ENCODE peak calls at places on chromosomes 3 and 15, in four cellular contexts. Q, X, M and Y are unnamed samples.
A peak's percentile ranks its signal among the peaks of the same experiment; 100 is the strongest.

GRCh38 chr3:188947401-188947982 is 224.3 kb upstream of the TPRG1 start:
- DNase-seq in M (no peak), Q (no peak), X (peak; percentile 11), Y (no peak)

GRCh38 chr3:168250415-168250861 is 154.7 kb upstream of the GOLIM4 start:
- DNase-seq in Q (no peak), X (no peak), M (no peak), Y (no peak)

GRCh38 chr3:48405343-48405881 is 24.5 kb downstream of the PLXNB1 start:
- DNase-seq in Q (no peak), M (no peak), X (no peak), Y (no peak)

GRCh38 chr15:42749266-42749665 is 12.3 kb upstream of the CDAN1 start:
- DNase-seq in M (no peak), Q (no peak), X (no peak), Y (no peak)

GRCh38 chr3:194573680-194574437 is 59.4 kb downstream of the TMEM44 start:
- DNase-seq in Q (peak; percentile 56), M (no peak), X (peak; percentile 70), Y (no peak)

GRCh38 chr3:120560304-120561250 is 35.6 kb upstream of the NDUFB4 start:
- DNase-seq in Q (no peak), M (no peak), X (no peak), Y (no peak)

GRCh38 chr3:104519968-104520655 is 846.6 kb upstream of the ALCAM start:
- DNase-seq in M (peak; percentile 57), X (no peak), Q (no peak), Y (no peak)

GRCh38 chr3:190131329-190131728 is 10.6 kb upstream of the P3H2 start:
- DNase-seq in X (no peak), M (no peak), Q (no peak), Y (no peak)

GRCh38 chr15:69096197-69096596 is 64.2 kb upstream of the GLCE start:
- DNase-seq in X (no peak), Q (no peak), M (no peak), Y (no peak)

GRCh38 chr15:73231661-73232443 is 136.9 kb downstream of the HCN4 start:
- DNase-seq in X (no peak), M (no peak), Q (no peak), Y (no peak)

GRCh38 chr15:49832421-49832980 is 211.7 kb downstream of the DTWD1 start:
- DNase-seq in M (no peak), Q (no peak), X (peak; percentile 11), Y (peak; percentile 24)

GRCh38 chr3:128133273-128133883 is 9.8 kb upstream of the RUVBL1 start:
- DNase-seq in X (peak; percentile 56), M (no peak), Q (no peak), Y (peak; percentile 48)

GRCh38 chr3:197889204-197889930 is 60.6 kb upstream of the RPL35A start:
- DNase-seq in Q (no peak), M (no peak), X (no peak), Y (no peak)

GRCh38 chr15:63946524-63947065 is 99.7 kb downstream of the DAPK2 start:
- DNase-seq in Q (no peak), X (no peak), M (no peak), Y (no peak)

GRCh38 chr3:20511863-20512262 is 325.9 kb upstream of the SGO1 start:
- DNase-seq in Q (peak; percentile 2), M (no peak), X (peak; percentile 60), Y (no peak)

GRCh38 chr3:20510396-20510795 is 324.4 kb upstream of the SGO1 start:
- DNase-seq in X (no peak), Q (no peak), M (no peak), Y (no peak)

DNA sequence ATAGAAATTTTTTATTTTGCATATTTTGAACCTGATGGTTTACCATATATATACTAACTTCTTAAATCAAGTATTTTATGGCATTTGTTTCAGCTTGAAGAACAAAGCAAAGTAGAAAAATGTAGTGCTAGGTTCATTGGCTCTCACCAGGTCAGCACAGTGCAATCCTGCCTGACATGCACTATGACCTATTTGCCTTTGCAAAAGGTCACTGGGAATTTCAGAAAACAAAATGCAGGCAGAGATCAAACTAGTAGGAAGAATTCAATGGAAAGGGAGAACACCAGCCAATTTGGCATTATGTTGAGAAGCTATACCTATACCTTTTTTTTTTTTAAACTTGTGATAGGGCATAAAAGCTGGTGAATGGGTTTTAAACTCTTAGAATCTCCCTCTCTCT is 329.8 kb upstream of the SGO1 start:
- DNase-seq in Q (no peak), M (no peak), X (no peak), Y (no peak)
- TF ChIP-seq SPI1 in Q (no peak), M (no peak), X (no peak), Y (no peak)

GRCh38 chr15:84798436-84798946 is 18.7 kb upstream of the ALPK3 start:
- DNase-seq in M (no peak), X (no peak), Q (no peak), Y (no peak)

GRCh38 chr15:84797212-84797611 is 19.9 kb upstream of the ALPK3 start:
- DNase-seq in M (no peak), X (no peak), Q (no peak), Y (no peak)

GRCh38 chr15:84800365-84800806 is 16.8 kb upstream of the ALPK3 start:
- DNase-seq in M (no peak), Q (no peak), X (no peak), Y (no peak)

GRCh38 chr15:84797801-84798200 is 19.4 kb upstream of the ALPK3 start:
- DNase-seq in X (no peak), Q (no peak), M (no peak), Y (no peak)

GRCh38 chr15:84799511-84800187 is 17.5 kb upstream of the ALPK3 start:
- DNase-seq in Q (no peak), M (no peak), X (no peak), Y (no peak)
- TF ChIP-seq SPI1 in Q (no peak), M (no peak), X (no peak), Y (no peak)

GRCh38 chr3:27073903-27074302 is 295.3 kb downstream of the NEK10 start:
- DNase-seq in M (no peak), Q (no peak), X (no peak), Y (no peak)

GRCh38 chr3:27078246-27078913 is 290.8 kb downstream of the NEK10 start:
- DNase-seq in X (no peak), M (no peak), Q (no peak), Y (no peak)

GRCh38 chr3:27076815-27077630 is 292.2 kb downstream of the NEK10 start:
- DNase-seq in X (no peak), Q (no peak), M (no peak), Y (no peak)

DNA sequence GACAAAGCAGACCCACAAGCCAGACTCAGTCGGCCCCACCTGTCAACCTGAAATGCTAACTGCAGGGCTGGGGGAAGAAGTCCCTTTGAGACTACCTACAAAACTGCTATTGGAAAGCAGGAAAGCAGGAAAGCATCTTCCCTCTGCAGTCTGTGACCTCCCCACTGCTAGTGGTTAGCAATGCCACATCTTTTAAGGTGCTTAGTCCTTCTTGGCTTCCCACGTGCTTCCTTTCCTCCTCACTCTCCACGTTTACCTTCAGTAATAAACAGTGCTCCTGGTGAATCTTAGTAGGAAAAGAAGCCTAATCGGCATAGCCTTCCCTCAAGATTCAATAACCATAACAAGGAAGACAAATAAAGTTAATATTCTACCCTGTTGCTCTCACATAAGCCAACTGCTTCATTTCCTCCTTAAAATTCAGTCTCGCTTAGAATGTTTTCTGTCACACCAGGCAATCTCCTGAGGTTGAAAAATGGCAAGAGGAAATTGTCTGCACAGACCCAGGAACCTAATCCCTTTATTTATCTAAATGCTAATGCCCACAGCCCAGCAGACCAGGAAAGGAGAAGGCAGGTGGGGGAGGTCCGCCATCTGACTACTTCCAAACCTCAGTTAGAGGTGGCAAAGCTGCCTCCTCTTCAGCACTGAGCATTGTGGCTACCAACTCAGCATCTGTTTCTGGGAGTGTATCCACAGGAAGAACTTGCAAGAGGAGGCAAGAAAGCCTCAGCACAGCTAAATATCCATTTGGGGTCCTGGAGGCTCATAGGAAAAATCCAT is 296.0 kb downstream of the NEK10 start:
- DNase-seq in X (no peak), Q (no peak), M (no peak), Y (no peak)
- TF ChIP-seq SPI1 in X (no peak), Q (no peak), M (no peak), Y (no peak)

GRCh38 chr15:75194397-75194796 is 7.3 kb upstream of the C15orf39 start:
- DNase-seq in X (no peak), M (no peak), Q (no peak), Y (no peak)

GRCh38 chr15:75195122-75195765 is 6.4 kb upstream of the C15orf39 start:
- DNase-seq in X (no peak), Q (no peak), M (no peak), Y (no peak)

GRCh38 chr15:75193976-75194375 is 7.7 kb upstream of the C15orf39 start:
- DNase-seq in Q (no peak), X (no peak), M (no peak), Y (no peak)

GRCh38 chr15:75197062-75197630 is 4.5 kb upstream of the C15orf39 start:
- DNase-seq in X (no peak), M (no peak), Q (no peak), Y (no peak)

GRCh38 chr15:75195766-75196241 is 5.9 kb upstream of the C15orf39 start:
- DNase-seq in X (no peak), Q (no peak), M (no peak), Y (no peak)
- TF ChIP-seq SPI1 in X (no peak), Q (no peak), M (no peak), Y (no peak)

GRCh38 chr3:42790714-42791229 is 13.5 kb downstream of the HIGD1A start:
- DNase-seq in X (no peak), Q (no peak), M (no peak), Y (no peak)
- TF ChIP-seq SPI1 in X (no peak), Q (no peak), M (no peak), Y (no peak)

GRCh38 chr15:75666823-75667501 is 19.2 kb downstream of the SNX33 start:
- DNase-seq in X (no peak), Q (no peak), M (no peak), Y (no peak)

GRCh38 chr15:75672111-75672602 is 24.4 kb downstream of the SNX33 start:
- DNase-seq in Q (no peak), M (no peak), X (no peak), Y (no peak)

GRCh38 chr15:75669879-75670212 is 22.1 kb downstream of the SNX33 start:
- DNase-seq in X (peak; percentile 59), Q (no peak), M (no peak), Y (no peak)

GRCh38 chr15:75671684-75672083 is 24.0 kb downstream of the SNX33 start:
- DNase-seq in X (no peak), Q (no peak), M (no peak), Y (no peak)

GRCh38 chr15:75669191-75669878 is 21.6 kb downstream of the SNX33 start:
- DNase-seq in M (no peak), X (no peak), Q (no peak), Y (no peak)
- TF ChIP-seq SPI1 in M (no peak), X (no peak), Q (no peak), Y (no peak)